ENCODE peak calls at places on chromosomes 5 and 9, in ten cellular contexts. M is upper lobe of right lung; I is A172; U is SW480; X is NCI-H774; N is LHCN-M2; Y is COR-L47; C is Calu3; R is activated T-helper 2 cell treated with anti-CD3 and anti-CD28 coated beads, Interferon-gamma antibody, Interleukin-2, Interleukin-4, amounts not matched to agents 10 μg/mL and 5 μg/mL and 100 μg/mL, durations not matched to agents 14 hours and 24 hours and 36 hours; O is endothelial cell. P is an unnamed sample.

GRCh38 chr9:16728128-16728505 is 142.4 kb downstream of the BNC2 start:
- DNase-seq in O (no peak), U (no peak), N (no peak), M (no peak), C (no peak), I (no peak), X (no peak), R (no peak), Y (no peak), P (no peak)

GRCh38 chr5:1565737-1566734 is 42.3 kb upstream of the LPCAT1 start:
- DNase-seq in I (no peak), X (no peak), R (no peak), U (no peak), Y (no peak), C (no peak), N (no peak), M (no peak), O (no peak), P (peak; percentile 69)

GRCh38 chr5:156893517-156893916 is 43.4 kb downstream of the PPP1R2B start:
- DNase-seq in N (no peak), M (no peak), R (no peak), I (no peak), Y (no peak), U (no peak), O (no peak), C (no peak), X (no peak), P (no peak)

GRCh38 chr9:75803130-75803529 is 87.3 kb upstream of the PCSK5 start:
- DNase-seq in Y (no peak), X (no peak), C (no peak), M (no peak), U (peak; percentile 5), R (no peak), I (peak; percentile 10), O (no peak), N (peak; percentile 92), P (no peak)

GRCh38 chr9:11338130-11338529 is 725.3 kb upstream of the PTPRD start:
- DNase-seq in N (no peak), R (no peak), Y (no peak), C (no peak), M (no peak), I (no peak), U (no peak), X (no peak), O (no peak), P (no peak)

GRCh38 chr9:99497641-99498040 is 275.6 kb downstream of the SEC61B start:
- DNase-seq in R (no peak), O (no peak), U (no peak), I (no peak), M (no peak), X (no peak), Y (no peak), N (no peak), C (no peak), P (no peak)

GRCh38 chr9:126532019-126532462 is 81.7 kb upstream of the LMX1B start:
- DNase-seq in X (no peak), O (no peak), U (no peak), I (no peak), C (no peak), Y (no peak), N (peak; percentile 21), M (no peak), R (no peak), P (no peak)

GRCh38 chr5:28542968-28543367 is 1504.6 kb upstream of the CDH9 start:
- DNase-seq in X (no peak), M (no peak), C (peak; percentile 1), R (no peak), I (peak; percentile 86), U (no peak), N (peak; percentile 84), O (no peak), Y (no peak), P (no peak)

GRCh38 chr9:98654247-98654646 is 54.5 kb downstream of the GABBR2 start:
- DNase-seq in N (no peak), C (no peak), Y (no peak), M (no peak), R (no peak), I (no peak), U (no peak), O (no peak), X (peak; percentile 56), P (no peak)

GRCh38 chr5:124996023-124996763 is 249.8 kb upstream of the ZNF608 start:
- DNase-seq in X (no peak), Y (no peak), N (peak; percentile 24), C (no peak), O (no peak), I (no peak), U (no peak), M (no peak), R (no peak), P (no peak)

GRCh38 chr9:137435980-137436760 is 5.0 kb downstream of the ENTPD8 start:
- DNase-seq in M (peak; percentile 90), O (no peak), N (peak; percentile 85), C (peak; percentile 89), Y (no peak), R (no peak), I (peak; percentile 93), U (peak; percentile 90), X (no peak), P (peak; percentile 86)

GRCh38 chr9:84988621-84989020 is 319.1 kb downstream of the NTRK2 start:
- DNase-seq in C (no peak), R (no peak), I (no peak), X (no peak), Y (no peak), O (no peak), N (no peak), M (no peak), U (no peak), P (no peak)

GRCh38 chr9:35813434-35814105 is 1.3 kb downstream of the HINT2 start:
- DNase-seq in O (no peak), C (peak; percentile 24), I (no peak), U (peak; percentile 57), R (no peak), X (no peak), Y (peak; percentile 51), M (no peak), N (peak; percentile 37), P (no peak)

GRCh38 chr5:10621837-10622236 is 58.0 kb downstream of the ANKRD33B start:
- DNase-seq in M (no peak), X (no peak), Y (no peak), C (no peak), N (no peak), R (no peak), O (no peak), I (no peak), U (peak; percentile 32), P (no peak)

GRCh38 chr5:69416180-69416579 is 1.3 kb downstream of the MARVELD2 start:
- DNase-seq in I (no peak), N (no peak), O (no peak), U (peak; percentile 20), X (no peak), C (no peak), R (no peak), Y (peak; percentile 5), M (no peak), P (no peak)

GRCh38 chr5:73417307-73418035 is 31.1 kb downstream of the FOXD1 start:
- DNase-seq in O (no peak), C (no peak), N (no peak), I (peak; percentile 49), Y (peak; percentile 38), R (no peak), X (no peak), U (no peak), M (no peak), P (no peak)

GRCh38 chr5:124504081-124504916 is 242.1 kb downstream of the ZNF608 start:
- DNase-seq in X (no peak), I (no peak), U (no peak), R (no peak), M (no peak), O (no peak), C (no peak), Y (no peak), N (peak; percentile 47), P (no peak)

GRCh38 chr9:3532158-3532557 is 6.4 kb upstream of the RFX3 start:
- DNase-seq in X (no peak), M (no peak), I (no peak), Y (no peak), R (no peak), C (no peak), O (no peak), N (no peak), U (no peak), P (no peak)

GRCh38 chr9:69582544-69583297 is 89.5 kb downstream of the APBA1 start:
- DNase-seq in I (peak; percentile 59), O (no peak), R (no peak), X (peak; percentile 6), Y (no peak), C (peak; percentile 11), U (peak; percentile 7), N (no peak), M (no peak), P (no peak)

GRCh38 chr9:28024616-28025147 is 451.4 kb upstream of the C9orf72 start:
- DNase-seq in M (no peak), O (no peak), C (no peak), R (no peak), Y (peak; percentile 94), N (no peak), X (peak; percentile 13), U (no peak), I (no peak), P (no peak)

GRCh38 chr5:171543486-171543885 is 124.0 kb downstream of the FGF18 start:
- DNase-seq in X (no peak), O (no peak), M (no peak), Y (no peak), C (no peak), N (peak; percentile 2), I (no peak), R (no peak), U (peak; percentile 13), P (no peak)

GRCh38 chr5:103441523-103441922 is 121.1 kb downstream of the NUDT12 start:
- DNase-seq in I (no peak), C (no peak), R (no peak), N (no peak), X (no peak), M (no peak), Y (no peak), U (no peak), O (no peak), P (no peak)

GRCh38 chr5:151002250-151002649 is 18.1 kb upstream of the GPX3 start:
- DNase-seq in I (peak; percentile 35), N (peak; percentile 45), M (no peak), X (no peak), Y (peak; percentile 42), C (peak; percentile 52), O (no peak), R (no peak), U (no peak), P (no peak)

GRCh38 chr9:38107811-38108304 is 38.8 kb upstream of the SHB start:
- DNase-seq in M (no peak), R (no peak), Y (no peak), O (no peak), C (no peak), X (no peak), N (no peak), I (no peak), U (peak; percentile 7), P (no peak)

GRCh38 chr5:135433626-135434426 is 13.3 kb downstream of the DCANP1 start:
- DNase-seq in C (no peak), R (peak; percentile 4), Y (no peak), N (no peak), X (no peak), O (no peak), I (no peak), M (no peak), U (no peak), P (no peak)

GRCh38 chr9:133888779-133889491 is 103.2 kb downstream of the VAV2 start:
- DNase-seq in C (no peak), R (no peak), M (no peak), N (no peak), X (no peak), I (no peak), O (no peak), Y (peak; percentile 94), U (no peak), P (no peak)

GRCh38 chr9:83322438-83322837 is 215.8 kb downstream of the FRMD3 start:
- DNase-seq in X (no peak), C (no peak), M (no peak), Y (no peak), O (no peak), R (no peak), U (no peak), I (no peak), N (no peak), P (no peak)

GRCh38 chr5:65035212-65036206 is 266.8 kb downstream of the CWC27 start:
- DNase-seq in R (peak; percentile 79), X (peak; percentile 84), M (peak; percentile 96), N (peak; percentile 93), Y (peak; percentile 89), C (peak; percentile 93), O (peak; percentile 96), U (peak; percentile 77), I (peak; percentile 93), P (peak; percentile 87)